ENCODE peak calls at places on chromosome 12, in four cellular contexts. One of them, this sample, is unnamed.

GRCh38 chr12:96400631-96401060 is 407 bp upstream of the CDK17 start:
- DNase-seq in K562: no peak
- DNase-seq in HepG2: peak; percentile 21
- DNase-seq in HCT116: no peak
- DNase-seq in this sample: no peak

GRCh38 chr12:34386621-34387255 is 364.4 kb downstream of the ALG10 start:
- DNase-seq in K562: no peak
- DNase-seq in HCT116: no peak
- DNase-seq in HepG2: no peak
- DNase-seq in this sample: no peak

GRCh38 chr12:127145929-127146789 is 1120.8 kb upstream of the TMEM132C start:
- DNase-seq in K562: peak; percentile 93
- DNase-seq in HepG2: no peak
- DNase-seq in HCT116: peak; percentile 28
- DNase-seq in this sample: no peak

GRCh38 chr12:124938066-124938465 is 23.6 kb upstream of the UBC start:
- DNase-seq in K562: no peak
- DNase-seq in HCT116: no peak
- DNase-seq in HepG2: no peak
- DNase-seq in this sample: no peak

GRCh38 chr12:110555509-110556406 is 27.4 kb downstream of the PPTC7 start:
- DNase-seq in HCT116: no peak
- DNase-seq in K562: no peak
- DNase-seq in HepG2: no peak
- DNase-seq in this sample: no peak

GRCh38 chr12:42541965-42542364 is 47.6 kb downstream of the PRICKLE1 start:
- DNase-seq in K562: no peak
- DNase-seq in HepG2: no peak
- DNase-seq in HCT116: no peak
- DNase-seq in this sample: no peak

GRCh38 chr12:31591308-31591901 is 469 bp upstream of the DENND5B start:
- DNase-seq in K562: peak; percentile 29
- DNase-seq in HepG2: no peak
- DNase-seq in HCT116: no peak
- DNase-seq in this sample: peak; percentile 27

GRCh38 chr12:88578274-88578673 is 2.0 kb downstream of the KITLG start:
- DNase-seq in K562: no peak
- DNase-seq in HCT116: no peak
- DNase-seq in HepG2: peak; percentile 29
- DNase-seq in this sample: no peak

GRCh38 chr12:80513211-80513610 is 69.2 kb downstream of the PTPRQ start:
- DNase-seq in HepG2: no peak
- DNase-seq in HCT116: no peak
- DNase-seq in K562: no peak
- DNase-seq in this sample: no peak

GRCh38 chr12:107319536-107320030 is 226.2 kb upstream of the CRY1 start:
- DNase-seq in HCT116: no peak
- DNase-seq in HepG2: no peak
- DNase-seq in K562: no peak
- DNase-seq in this sample: no peak

GRCh38 chr12:47094804-47095203 is 15.0 kb upstream of the AMIGO2 start:
- DNase-seq in K562: no peak
- DNase-seq in HepG2: no peak
- DNase-seq in HCT116: no peak
- DNase-seq in this sample: no peak

GRCh38 chr12:74890237-74890599 is 319.4 kb downstream of the KCNC2 start:
- DNase-seq in HepG2: peak; percentile 15
- DNase-seq in HCT116: peak; percentile 73
- DNase-seq in K562: no peak
- DNase-seq in this sample: peak; percentile 59

GRCh38 chr12:39617887-39618286 is 1.7 kb downstream of the ABCD2 start:
- DNase-seq in K562: no peak
- DNase-seq in HepG2: no peak
- DNase-seq in HCT116: no peak
- DNase-seq in this sample: no peak

GRCh38 chr12:12008232-12008850 is 62.4 kb upstream of the BCL2L14 start:
- DNase-seq in HepG2: no peak
- DNase-seq in K562: no peak
- DNase-seq in HCT116: no peak
- DNase-seq in this sample: no peak

GRCh38 chr12:67811437-67812361 is 163.2 kb downstream of the DYRK2 start:
- DNase-seq in HCT116: no peak
- DNase-seq in HepG2: no peak
- DNase-seq in K562: no peak
- DNase-seq in this sample: no peak

GRCh38 chr12:14289596-14289995 is 75.9 kb upstream of the ATF7IP start:
- DNase-seq in K562: no peak
- DNase-seq in HepG2: no peak
- DNase-seq in HCT116: no peak
- DNase-seq in this sample: no peak

GRCh38 chr12:104930388-104931326 is 27.4 kb downstream of the SLC41A2 start:
- DNase-seq in K562: no peak
- DNase-seq in HepG2: peak; percentile 3
- DNase-seq in HCT116: no peak
- DNase-seq in this sample: no peak

GRCh38 chr12:100986595-100987547 is 192.3 kb downstream of the ANO4 start:
- DNase-seq in HCT116: no peak
- DNase-seq in K562: no peak
- DNase-seq in HepG2: no peak
- DNase-seq in this sample: no peak

GRCh38 chr12:48041591-48042423 is 37.5 kb upstream of the COL2A1 start:
- DNase-seq in K562: no peak
- DNase-seq in HepG2: no peak
- DNase-seq in HCT116: no peak
- DNase-seq in this sample: no peak

GRCh38 chr12:120702629-120703028 is 7.6 kb upstream of the UNC119B start:
- DNase-seq in K562: no peak
- DNase-seq in HCT116: no peak
- DNase-seq in HepG2: peak; percentile 45
- DNase-seq in this sample: no peak

GRCh38 chr12:15268927-15269552 is 47.8 kb upstream of the RERG start:
- DNase-seq in HCT116: peak; percentile 62
- DNase-seq in HepG2: peak; percentile 64
- DNase-seq in K562: peak; percentile 51
- DNase-seq in this sample: peak; percentile 22

GRCh38 chr12:117134059-117134458 is 34.8 kb upstream of the TESC start:
- DNase-seq in K562: no peak
- DNase-seq in HCT116: no peak
- DNase-seq in HepG2: no peak
- DNase-seq in this sample: no peak

GRCh38 chr12:15550778-15551177 is 228.5 kb downstream of the PTPRO start:
- DNase-seq in HepG2: no peak
- DNase-seq in HCT116: no peak
- DNase-seq in K562: no peak
- DNase-seq in this sample: no peak

GRCh38 chr12:20931894-20932293 is 121.4 kb downstream of the SLCO1B3 start:
- DNase-seq in K562: no peak
- DNase-seq in HepG2: no peak
- DNase-seq in HCT116: no peak
- DNase-seq in this sample: no peak

GRCh38 chr12:124652661-124653060 is 85.2 kb upstream of the NCOR2 start:
- DNase-seq in K562: no peak
- DNase-seq in HepG2: no peak
- DNase-seq in HCT116: no peak
- DNase-seq in this sample: no peak

GRCh38 chr12:46260153-46260912 is 8.5 kb downstream of the SLC38A1 start:
- DNase-seq in K562: no peak
- DNase-seq in HepG2: no peak
- DNase-seq in HCT116: no peak
- DNase-seq in this sample: no peak

GRCh38 chr12:116200812-116201211 is 76.7 kb downstream of the MED13L start:
- DNase-seq in K562: peak; percentile 33
- DNase-seq in HCT116: no peak
- DNase-seq in HepG2: no peak
- DNase-seq in this sample: no peak

GRCh38 chr12:34393086-34393820 is 371.0 kb downstream of the ALG10 start:
- DNase-seq in K562: no peak
- DNase-seq in HCT116: no peak
- DNase-seq in HepG2: no peak
- DNase-seq in this sample: no peak

DNA sequence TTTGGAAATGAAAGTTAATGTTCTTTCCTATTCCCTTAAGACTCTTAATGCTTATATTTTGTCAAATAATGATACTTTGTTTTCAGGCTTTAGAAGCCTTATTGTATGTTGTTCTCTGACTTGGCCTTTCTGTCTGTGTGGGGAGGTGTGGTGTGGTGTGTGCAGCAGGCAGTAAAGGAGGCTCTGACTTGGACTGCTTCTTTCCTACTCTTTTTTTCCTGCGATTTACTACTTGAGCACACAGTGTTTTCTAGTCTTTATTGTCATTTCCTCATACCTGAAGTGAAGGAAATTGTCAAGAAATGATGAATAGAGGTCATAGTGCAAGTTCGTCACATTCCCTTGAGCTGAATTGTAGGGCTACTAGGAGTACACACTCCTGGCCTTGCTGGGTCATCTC is 26.9 kb downstream of the PIWIL1 start:
- DNase-seq in K562: no peak
- DNase-seq in HepG2: no peak
- DNase-seq in HCT116: no peak
- DNase-seq in this sample: no peak
- TF ChIP-seq TCF7L2 in K562: no peak
- TF ChIP-seq TCF7L2 in HepG2: no peak
- TF ChIP-seq TCF7L2 in HCT116: no peak
- TF ChIP-seq TCF7L2 in this sample: no peak

DNA sequence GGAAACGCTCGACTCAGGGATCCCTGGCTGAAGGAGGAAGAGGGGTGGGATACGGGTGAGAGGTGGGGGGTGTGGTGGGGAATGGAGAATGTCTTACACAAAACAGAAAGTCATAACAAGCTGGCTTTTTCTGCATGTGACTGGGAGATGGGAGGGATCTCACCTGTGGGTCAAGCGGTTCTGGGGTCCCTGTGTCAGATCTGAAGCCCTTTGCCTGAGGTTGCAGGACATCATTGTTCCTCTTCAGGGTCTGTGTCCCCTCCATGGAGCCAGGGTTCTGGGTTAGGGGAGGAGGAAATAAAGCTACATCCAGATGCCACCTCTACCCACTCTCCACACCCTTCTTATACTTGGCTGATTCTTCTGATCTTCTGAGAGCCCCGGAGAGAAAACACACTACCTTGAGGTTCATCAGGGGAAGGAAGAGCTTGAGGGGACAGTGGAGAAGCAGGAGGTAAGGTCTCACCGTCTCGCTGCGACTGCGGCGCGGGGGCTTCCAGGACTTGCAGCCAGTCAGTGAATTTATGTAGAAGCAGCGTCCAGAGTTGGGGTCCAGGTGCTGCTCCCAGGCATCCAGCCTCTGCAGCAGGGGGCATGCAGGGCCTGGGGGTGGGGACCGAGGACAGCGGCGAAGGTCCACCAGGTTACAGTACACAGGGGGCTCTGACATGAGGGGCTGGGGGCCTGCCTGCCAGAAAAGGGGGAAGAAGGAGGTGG is 2.5 kb downstream of the ARHGAP9 start:
- DNase-seq in K562: no peak
- DNase-seq in HCT116: no peak
- DNase-seq in HepG2: no peak
- DNase-seq in this sample: no peak
- H3K4me1 ChIP-seq in K562: peaks cover 39% of the 10 kb centered on the region
- H3K4me1 ChIP-seq in HCT116: peaks cover 16% of the 10 kb centered on the region
- H3K4me1 ChIP-seq in HepG2: peaks cover 35% of the 10 kb centered on the region
- H3K4me1 ChIP-seq in this sample: no peaks in the 10 kb centered on the region

GRCh38 chr12:49885663-49886461 is 17.8 kb downstream of the FAIM2 start:
- DNase-seq in HCT116: no peak
- DNase-seq in HepG2: peak; percentile 47
- DNase-seq in K562: no peak
- DNase-seq in this sample: no peak

GRCh38 chr12:49887536-49888401 is 15.9 kb downstream of the FAIM2 start:
- DNase-seq in K562: no peak
- DNase-seq in HepG2: peak; percentile 55
- DNase-seq in HCT116: no peak
- DNase-seq in this sample: no peak

GRCh38 chr12:49888461-49889151 is 15.1 kb downstream of the FAIM2 start:
- DNase-seq in K562: no peak
- DNase-seq in HCT116: no peak
- DNase-seq in HepG2: no peak
- DNase-seq in this sample: no peak

GRCh38 chr12:49885118-49885517 is 18.6 kb downstream of the FAIM2 start:
- DNase-seq in K562: no peak
- DNase-seq in HepG2: no peak
- DNase-seq in HCT116: no peak
- DNase-seq in this sample: no peak

GRCh38 chr12:49887091-49887490 is 16.6 kb downstream of the FAIM2 start:
- DNase-seq in HepG2: no peak
- DNase-seq in HCT116: no peak
- DNase-seq in K562: no peak
- DNase-seq in this sample: no peak
- TF ChIP-seq TCF7L2 in HepG2: no peak
- TF ChIP-seq TCF7L2 in HCT116: no peak
- TF ChIP-seq TCF7L2 in K562: no peak
- TF ChIP-seq TCF7L2 in this sample: no peak

GRCh38 chr12:108722463-108722862 is 8.9 kb downstream of the CORO1C start:
- DNase-seq in K562: no peak
- DNase-seq in HCT116: no peak
- DNase-seq in HepG2: no peak
- DNase-seq in this sample: no peak
- H3K4me1 ChIP-seq in K562: peaks cover 69% of the 10 kb centered on the region
- H3K4me1 ChIP-seq in HCT116: peaks cover 49% of the 10 kb centered on the region
- H3K4me1 ChIP-seq in HepG2: peaks cover 70% of the 10 kb centered on the region
- H3K4me1 ChIP-seq in this sample: peaks cover 52% of the 10 kb centered on the region

GRCh38 chr12:112803620-112804279 is 12.2 kb downstream of the RPH3A start:
- DNase-seq in HepG2: no peak
- DNase-seq in HCT116: no peak
- DNase-seq in K562: no peak
- DNase-seq in this sample: no peak
- TF ChIP-seq TCF7L2 in HepG2: no peak
- TF ChIP-seq TCF7L2 in HCT116: no peak
- TF ChIP-seq TCF7L2 in K562: no peak
- TF ChIP-seq TCF7L2 in this sample: no peak

DNA sequence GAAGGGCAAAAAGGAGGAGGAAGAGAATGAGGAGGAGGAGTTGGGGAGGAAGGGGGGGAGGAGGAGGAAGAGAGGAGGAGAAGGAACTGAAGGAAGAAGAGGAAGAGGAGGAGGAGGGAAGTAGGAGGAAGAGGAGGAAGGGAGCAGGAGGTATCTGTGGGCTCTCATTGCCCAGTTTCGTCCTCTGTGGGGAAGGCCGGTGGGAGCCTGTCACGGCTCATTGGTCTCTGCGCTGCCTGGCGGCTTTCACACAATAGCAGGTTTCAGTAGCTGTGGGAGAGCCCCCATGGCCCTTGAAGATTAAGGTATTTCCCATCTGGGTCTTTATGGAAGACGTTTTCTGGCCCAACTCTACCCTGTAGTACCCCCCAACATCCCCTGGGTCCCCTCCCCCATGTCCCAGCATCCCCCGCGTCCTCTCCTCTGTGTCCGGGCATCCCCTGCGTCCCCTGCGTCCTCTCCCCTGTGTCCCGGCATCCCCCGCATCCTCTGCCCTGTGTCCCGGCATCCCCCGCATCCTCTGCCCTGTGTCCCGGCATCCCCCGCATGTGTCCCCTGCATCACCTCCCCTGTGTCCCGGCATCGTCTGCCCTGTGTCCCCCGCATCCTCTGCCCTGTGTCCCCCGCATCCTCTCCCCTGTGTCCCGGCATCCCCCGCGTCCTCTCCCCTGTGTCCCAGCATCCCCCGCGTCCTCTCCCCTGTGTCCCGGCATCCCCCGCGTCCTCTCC is 278.2 kb upstream of the SFSWAP start:
- DNase-seq in HCT116: no peak
- DNase-seq in K562: no peak
- DNase-seq in HepG2: no peak
- DNase-seq in this sample: no peak
- H3K4me1 ChIP-seq in HCT116: peaks cover 15% of the 10 kb centered on the region
- H3K4me1 ChIP-seq in K562: peaks cover 4% of the 10 kb centered on the region
- H3K4me1 ChIP-seq in HepG2: no peaks in the 10 kb centered on the region
- H3K4me1 ChIP-seq in this sample: no peaks in the 10 kb centered on the region

This sample was measured in Panc1.